ENCODE peak calls at places on chromosomes 16 and 17, in six cellular contexts. I is H1, A is K562, G is HCT116, S is SK-N-SH, D is HepG2. O is an unnamed sample.

GRCh38 chr16:65745-66144 is 6.7 kb downstream of the RHBDF1 start:
- DNase-seq in D (peak; percentile 56), S (peak; percentile 95), G (peak; percentile 21), A (peak; percentile 76), I (no peak), O (peak; percentile 89)

GRCh38 chr17:38958756-38959155 is 8.4 kb downstream of the FBXO47 start:
- DNase-seq in D (no peak), A (no peak), I (no peak), G (no peak), S (no peak), O (peak; percentile 34)

GRCh38 chr17:76529224-76529642 is 8.3 kb downstream of the CYGB start:
- DNase-seq in S (peak; percentile 83), I (no peak), A (no peak), G (no peak), D (no peak), O (no peak)

GRCh38 chr16:51759329-51759728 is 608.3 kb upstream of the SALL1 start:
- DNase-seq in A (no peak), S (peak; percentile 59), G (no peak), I (no peak), D (no peak), O (no peak)

GRCh38 chr16:81505011-81505660 is 60.5 kb downstream of the CMIP start:
- DNase-seq in S (peak; percentile 69), I (no peak), D (no peak), A (peak; percentile 96), G (peak; percentile 44), O (no peak)

GRCh38 chr17:16933317-16934132 is 38.4 kb downstream of the TNFRSF13B start:
- DNase-seq in G (no peak), I (no peak), A (no peak), S (no peak), D (no peak), O (no peak)

GRCh38 chr17:72119963-72120877 is 600 bp upstream of the SOX9 start:
- DNase-seq in S (peak; percentile 79), D (peak; percentile 79), A (no peak), I (no peak), G (peak; percentile 64), O (peak; percentile 54)

GRCh38 chr17:72850410-72850809 is 242.1 kb downstream of the SLC39A11 start:
- DNase-seq in I (no peak), D (no peak), A (no peak), S (no peak), G (no peak), O (no peak)

GRCh38 chr16:88276591-88276990 is 106.2 kb upstream of the ZNF469 start:
- DNase-seq in A (no peak), I (no peak), G (no peak), D (no peak), S (no peak), O (no peak)

GRCh38 chr17:1110844-1111598 is 68.8 kb downstream of the ABR start:
- DNase-seq in I (no peak), S (peak; percentile 65), G (peak; percentile 88), A (no peak), D (peak; percentile 79), O (no peak)

GRCh38 chr16:1713933-1714332 is 7.9 kb downstream of the MAPK8IP3 start:
- DNase-seq in S (no peak), A (no peak), I (no peak), D (no peak), G (no peak), O (no peak)

GRCh38 chr17:34386925-34387550 is 24.0 kb upstream of the CCL1 start:
- DNase-seq in S (no peak), I (no peak), D (no peak), A (no peak), G (no peak), O (no peak)

GRCh38 chr17:37067555-37068111 is 118.9 kb downstream of the AATF start:
- DNase-seq in D (peak; percentile 65), I (no peak), A (no peak), S (peak; percentile 44), G (peak; percentile 69), O (peak; percentile 59)

GRCh38 chr16:50267651-50268050 is 1.3 kb downstream of the ADCY7 start:
- DNase-seq in G (no peak), A (no peak), I (no peak), D (no peak), S (no peak), O (no peak)

GRCh38 chr17:4248504-4249277 is 15.1 kb downstream of the ANKFY1 start:
- DNase-seq in D (no peak), G (no peak), S (no peak), I (no peak), A (no peak), O (no peak)

GRCh38 chr17:36545465-36546417 is 1.0 kb downstream of the GGNBP2 start:
- DNase-seq in I (peak; percentile 94), A (peak; percentile 95), S (peak; percentile 98), G (peak; percentile 93), D (peak; percentile 91), O (peak; percentile 94)

GRCh38 chr17:50258647-50259483 is 15.4 kb upstream of the TMEM92 start:
- DNase-seq in A (peak; percentile 7), I (no peak), G (no peak), D (no peak), S (peak; percentile 85), O (no peak)

GRCh38 chr17:32912218-32912897 is 15.6 kb upstream of the TMEM98 start:
- DNase-seq in I (no peak), S (no peak), D (peak; percentile 84), A (peak; percentile 83), G (no peak), O (peak; percentile 95)

GRCh38 chr17:42518046-42518754 is 17.8 kb upstream of the NAGLU start:
- DNase-seq in I (no peak), G (peak; percentile 79), S (no peak), A (peak; percentile 37), D (no peak), O (peak; percentile 52)

GRCh38 chr17:42122371-42123303 is at the start of gene HSPB9:
- DNase-seq in A (no peak), D (no peak), S (no peak), G (no peak), I (peak; percentile 54), O (no peak)

GRCh38 chr17:61175298-61176142 is 224.1 kb upstream of the TBX2 start:
- DNase-seq in S (peak; percentile 72), A (peak; percentile 41), D (no peak), G (no peak), I (no peak), O (no peak)
- TF ChIP-seq JUND in S (no peak), A (peak; percentile 89), D (no peak), G (no peak), I (no peak), O (no peak)

GRCh38 chr17:58204796-58205195 is 12.3 kb downstream of the EPX start:
- DNase-seq in D (no peak), S (no peak), G (no peak), A (no peak), I (no peak), O (no peak)

GRCh38 chr17:58196610-58197009 is 4.1 kb downstream of the EPX start:
- DNase-seq in S (no peak), I (no peak), D (no peak), G (no peak), A (no peak), O (no peak)

GRCh38 chr17:58202859-58203258 is 10.3 kb downstream of the EPX start:
- DNase-seq in D (no peak), G (no peak), S (no peak), A (no peak), I (no peak), O (no peak)

GRCh38 chr17:58195518-58196123 is 3.1 kb downstream of the EPX start:
- DNase-seq in A (no peak), D (no peak), S (no peak), G (no peak), I (no peak), O (no peak)

DNA sequence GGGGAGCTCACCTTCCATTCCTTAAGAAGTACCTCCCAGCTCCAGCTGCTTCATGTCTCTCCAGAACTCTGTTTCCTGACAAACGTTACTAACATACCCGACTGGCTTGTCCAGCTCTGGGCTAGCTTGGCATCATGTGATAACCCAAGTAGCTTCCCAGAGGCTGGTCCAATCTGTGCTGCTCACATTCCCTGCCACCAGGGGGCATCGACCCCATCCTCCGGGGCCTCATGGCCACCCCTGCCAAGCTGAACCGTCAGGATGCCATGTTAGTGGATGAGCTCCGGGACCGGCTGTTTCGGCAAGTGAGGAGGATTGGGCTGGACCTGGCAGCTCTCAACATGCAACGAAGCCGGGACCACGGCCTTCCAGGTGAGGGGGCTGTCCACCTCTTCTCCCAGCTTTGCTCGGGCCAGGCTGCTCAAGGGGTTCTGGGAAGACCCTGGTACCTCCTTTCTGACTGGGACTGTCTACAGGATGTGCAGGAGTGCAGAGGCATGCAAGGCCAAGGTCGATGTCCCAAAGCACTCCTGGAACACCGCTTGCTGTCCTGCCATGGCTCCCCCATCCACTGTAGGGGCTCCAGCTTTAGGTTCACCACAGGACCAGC is 7.6 kb downstream of the EPX start:
- DNase-seq in S (peak; percentile 89), G (peak; percentile 63), D (peak; percentile 52), A (peak; percentile 63), I (peak; percentile 27), O (no peak)
- TF ChIP-seq JUND in S (no peak), G (no peak), D (no peak), A (no peak), I (no peak), O (no peak)

DNA sequence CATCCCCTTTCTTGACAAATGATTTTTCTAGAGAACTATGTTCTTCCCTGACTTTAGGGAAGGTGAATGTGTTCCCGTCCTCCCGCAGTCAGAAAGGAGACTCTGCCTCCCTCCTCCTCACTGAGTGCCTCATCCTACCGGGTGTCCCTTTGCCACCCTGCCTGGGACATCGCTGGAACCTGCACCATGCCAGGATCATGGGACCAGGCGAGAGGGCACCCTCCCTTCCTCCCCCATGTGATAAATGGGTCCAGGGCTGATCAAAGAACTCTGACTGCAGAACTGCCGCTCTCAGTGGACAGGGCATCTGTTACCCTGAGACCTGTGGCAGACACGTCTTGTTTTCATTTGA is 7.4 kb downstream of the NAT9 start:
- DNase-seq in D (no peak), S (no peak), I (no peak), G (no peak), A (no peak), O (no peak)
- TF ChIP-seq JUND in D (no peak), S (no peak), I (no peak), G (no peak), A (no peak), O (no peak)

GRCh38 chr16:68719993-68720489 is 17.1 kb upstream of the CDH1 start:
- DNase-seq in D (no peak), I (no peak), A (no peak), G (no peak), S (no peak), O (no peak)
- TF ChIP-seq JUND in D (no peak), I (no peak), A (no peak), G (no peak), S (no peak), O (no peak)

GRCh38 chr17:47791025-47791424 is 30.6 kb downstream of the OSBPL7 start:
- DNase-seq in D (no peak), G (no peak), S (no peak), I (no peak), A (no peak), O (no peak)

GRCh38 chr17:47789611-47790520 is 31.7 kb downstream of the OSBPL7 start:
- DNase-seq in G (no peak), S (peak; percentile 96), D (no peak), A (peak; percentile 32), I (peak; percentile 31), O (peak; percentile 75)

GRCh38 chr17:47781397-47781796 is 40.2 kb downstream of the OSBPL7 start:
- DNase-seq in G (no peak), S (no peak), A (no peak), D (no peak), I (no peak), O (no peak)

GRCh38 chr17:47785538-47786123 is 36.0 kb downstream of the OSBPL7 start:
- DNase-seq in I (no peak), G (no peak), D (peak; percentile 52), S (no peak), A (peak; percentile 63), O (no peak)
- TF ChIP-seq JUND in I (no peak), G (no peak), D (no peak), S (no peak), A (no peak), O (no peak)